ENCODE peak calls at places on chromosomes 4 and X, in four cellular contexts. I is thyroid gland, Y is uterus, G is left ventricle myocardium inferior. M is an unnamed sample.
A peak's percentile ranks its signal among the peaks of the same experiment; 100 is the strongest.

GRCh38 chr4:87781569-87781968 is 17.8 kb upstream of the IBSP start:
- DNase-seq in I (no peak), Y (no peak), G (no peak), M (no peak)

GRCh38 chrX:23788521-23788920 is 5.5 kb downstream of the SAT1 start:
- DNase-seq in G (no peak), I (no peak), Y (no peak), M (no peak)

GRCh38 chr4:64584981-64585557 is 175.8 kb upstream of the TECRL start:
- DNase-seq in Y (no peak), G (no peak), I (peak; percentile 25), M (no peak)

GRCh38 chr4:22233257-22233656 is 282.6 kb downstream of the ADGRA3 start:
- DNase-seq in G (no peak), Y (no peak), I (no peak), M (no peak)

GRCh38 chr4:88843067-88843723 is 145.6 kb upstream of the NAP1L5 start:
- DNase-seq in G (no peak), I (no peak), Y (no peak), M (no peak)

GRCh38 chr4:78565971-78566372 is 14.4 kb downstream of the ANXA3 start:
- DNase-seq in G (no peak), I (no peak), Y (no peak), M (no peak)

GRCh38 chr4:101199507-101200285 is 147.6 kb downstream of the PPP3CA start:
- DNase-seq in G (no peak), I (no peak), Y (no peak), M (no peak)

GRCh38 chr4:124953059-124953850 is 240.7 kb upstream of the ANKRD50 start:
- DNase-seq in G (no peak), Y (no peak), I (no peak), M (no peak)

GRCh38 chrX:102976793-102977495 is 39.9 kb downstream of the RAB40AL start:
- DNase-seq in Y (no peak), I (no peak), G (no peak), M (no peak)

GRCh38 chrX:27057883-27058282 is 405.3 kb downstream of the PPP4R3C start:
- DNase-seq in Y (no peak), G (no peak), I (no peak), M (no peak)

GRCh38 chr4:76570141-76570989 is 135.3 kb downstream of the SHROOM3 start:
- DNase-seq in Y (no peak), G (no peak), I (peak; percentile 83), M (no peak)

GRCh38 chr4:80264352-80264647 is 2.2 kb upstream of the FGF5 start:
- DNase-seq in Y (no peak), G (no peak), I (no peak), M (no peak)
- H3K27me3 ChIP-seq in Y (peaks cover 23% of the 10 kb centered on the region), G (peaks cover 76% of the 10 kb centered on the region), I (peaks cover 19% of the 10 kb centered on the region), M (peaks cover 28% of the 10 kb centered on the region)

GRCh38 chr4:36392049-36392448 is 110.6 kb downstream of the DTHD1 start:
- DNase-seq in I (no peak), G (no peak), Y (no peak), M (no peak)

GRCh38 chr4:36385951-36386561 is 104.6 kb downstream of the DTHD1 start:
- DNase-seq in Y (no peak), I (no peak), G (no peak), M (no peak)

GRCh38 chr4:36388710-36389109 is 107.3 kb downstream of the DTHD1 start:
- DNase-seq in Y (no peak), G (no peak), I (no peak), M (no peak)

DNA sequence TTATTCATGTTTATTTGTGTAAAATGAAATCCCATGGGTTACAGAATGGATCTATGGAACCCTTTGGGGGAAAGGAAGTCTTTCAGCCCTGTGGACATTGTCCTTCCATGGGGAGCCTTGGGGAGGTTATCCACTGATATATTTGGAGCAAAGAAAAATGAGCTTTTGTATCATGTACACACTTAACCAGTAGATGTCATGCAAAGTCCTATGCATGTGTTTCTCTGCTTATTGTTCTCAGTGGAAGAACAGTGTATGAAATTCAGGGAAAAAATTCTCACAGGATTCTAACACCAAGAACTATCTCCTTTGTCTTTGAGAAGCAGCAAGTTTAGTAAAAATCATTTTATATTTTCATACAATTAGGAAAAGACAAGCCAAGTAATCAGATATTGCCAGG is 105.3 kb downstream of the DTHD1 start:
- DNase-seq in I (no peak), G (no peak), Y (no peak), M (no peak)
- TF ChIP-seq CTCF in I (no peak), G (no peak), Y (no peak), M (no peak)

DNA sequence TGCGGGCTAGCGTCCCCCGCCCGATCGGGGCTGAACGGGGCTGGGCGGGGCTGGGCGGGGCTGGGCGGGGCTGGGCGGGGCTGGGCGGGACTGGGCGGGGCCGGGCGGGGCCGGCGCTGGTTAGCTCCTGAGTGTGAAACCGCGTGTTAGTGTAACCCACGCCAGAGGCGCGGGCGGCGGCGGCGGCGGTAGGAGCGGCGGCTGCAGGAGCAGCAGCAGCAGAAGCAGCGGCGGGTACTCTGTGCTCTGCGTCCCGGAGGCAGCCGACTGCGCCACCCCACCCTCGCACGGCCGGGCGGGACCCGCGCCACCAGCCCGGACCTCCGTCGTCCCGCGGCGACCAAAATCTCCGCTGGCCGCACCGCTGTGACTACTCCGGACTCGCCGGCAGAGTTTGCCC is 128.1 kb downstream of the LAS1L start:
- DNase-seq in G (no peak), Y (no peak), I (no peak), M (no peak)
- H3K27me3 ChIP-seq in G (peaks cover 54% of the 10 kb centered on the region), Y (no peaks in the 10 kb centered on the region), I (no peaks in the 10 kb centered on the region), M (no peaks in the 10 kb centered on the region)

DNA sequence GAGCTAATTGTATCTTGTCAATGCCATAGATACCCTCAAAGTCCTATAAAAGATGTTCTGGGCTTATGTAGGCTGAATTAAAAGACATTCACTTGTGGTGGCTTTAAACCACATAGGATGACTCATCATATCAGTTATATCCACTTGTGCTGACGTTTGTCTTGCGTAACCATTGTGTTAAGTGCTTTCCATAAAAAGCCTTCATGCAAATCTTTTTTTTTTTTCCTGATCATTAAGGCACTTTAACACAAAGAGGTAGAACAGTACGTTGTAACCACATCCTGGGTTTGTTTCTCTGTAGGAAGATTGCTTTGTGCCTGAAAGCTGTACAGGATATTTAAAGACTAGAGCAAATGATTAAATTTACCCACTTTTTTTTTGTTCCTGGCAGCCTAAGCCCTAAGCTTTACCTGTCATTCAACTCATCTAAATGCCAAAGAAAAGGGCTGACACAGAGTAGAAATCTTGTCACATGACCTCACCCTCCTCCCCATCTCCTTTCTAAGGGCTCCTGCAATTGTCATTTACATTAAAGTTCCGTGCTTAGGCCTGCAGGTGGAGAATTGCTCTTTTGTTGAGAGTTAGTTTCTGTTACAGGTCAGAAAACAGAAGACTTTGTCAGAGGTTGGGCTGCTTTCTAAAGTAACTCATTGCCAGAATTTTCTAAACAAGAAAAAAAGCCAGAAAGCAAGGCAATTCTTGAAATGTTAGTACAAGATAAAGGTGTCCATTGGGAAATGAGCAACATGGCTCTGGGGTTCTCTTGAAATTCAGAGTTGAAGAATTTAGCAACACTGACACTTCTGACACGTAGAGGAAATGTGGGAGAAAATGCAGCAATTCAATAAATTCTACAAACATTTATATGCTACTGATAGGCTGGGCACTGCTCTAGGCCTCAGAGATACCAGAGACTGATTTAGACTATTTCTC is 555.6 kb downstream of the PPARGC1A start:
- DNase-seq in I (no peak), G (no peak), Y (no peak), M (no peak)
- TF ChIP-seq CTCF in I (no peak), G (no peak), Y (no peak), M (no peak)

GRCh38 chrX:40012800-40013682 is 84.7 kb downstream of the BCOR start:
- DNase-seq in G (peak; percentile 70), I (peak; percentile 56), Y (peak; percentile 76), M (peak; percentile 70)
- H3K27me3 ChIP-seq in G (no peaks in the 10 kb centered on the region), I (no peaks in the 10 kb centered on the region), Y (no peaks in the 10 kb centered on the region), M (no peaks in the 10 kb centered on the region)

M was measured in prostate gland.